ENCODE peak calls at places on chromosomes 16 and 17, in six cellular contexts. D is lower lobe of right lung; U is EL; N is RPMI7951; M is stimulated activated CD4-positive, alpha-beta T cell treated with anti-CD3 and anti-CD28 coated beads, Interleukin-2, amount 100 ng/mL, for 48 hours; G is progenitor cell of endocrine pancreas. Y is an unnamed sample.

GRCh38 chr16:68744744-68745280 is 7.7 kb downstream of the CDH1 start:
- DNase-seq in D (peak), U (no peak), N (no peak), M (no peak), G (peak), Y (no peak)

GRCh38 chr17:72125742-72126141 is 4.9 kb downstream of the SOX9 start:
- DNase-seq in D (no peak), U (peak), N (peak), M (no peak), G (no peak), Y (no peak)

GRCh38 chr16:67431077-67431804 is at the start of gene HSD11B2:
- DNase-seq in D (peak), U (peak), N (peak), M (no peak), G (peak), Y (peak)

GRCh38 chr17:48429638-48430586 is at the start of gene SKAP1:
- DNase-seq in D (no peak), U (no peak), N (no peak), M (no peak), G (no peak), Y (no peak)

GRCh38 chr16:2029350-2029749 is 2.6 kb downstream of the NHERF2 start:
- DNase-seq in D (no peak), U (no peak), N (no peak), M (no peak), G (no peak), Y (no peak)

GRCh38 chr17:75783069-75783783 is 1.4 kb upstream of the UNK start:
- DNase-seq in D (no peak), U (peak), N (peak), M (no peak), G (no peak), Y (peak)

GRCh38 chr16:57998484-57998883 is 2.0 kb downstream of the ZNF319 start:
- DNase-seq in D (peak), U (no peak), N (no peak), M (peak), G (no peak), Y (peak)

GRCh38 chr17:74569392-74570003 is 2.2 kb upstream of the CD300H start:
- DNase-seq in D (peak), U (peak), N (peak), M (peak), G (no peak), Y (peak)

GRCh38 chr16:84298376-84298899 is 3.8 kb downstream of the WFDC1 start:
- DNase-seq in D (no peak), U (no peak), N (no peak), M (no peak), G (no peak), Y (no peak)

GRCh38 chr17:29089601-29090044 is 46.7 kb downstream of the PIPOX start:
- DNase-seq in D (no peak), U (no peak), N (no peak), M (no peak), G (no peak), Y (no peak)

GRCh38 chr16:83577201-83577600 is 230.6 kb upstream of the HSBP1 start:
- DNase-seq in D (no peak), U (no peak), N (no peak), M (no peak), G (no peak), Y (no peak)

GRCh38 chr16:9012848-9013507 is 49.3 kb upstream of the USP7 start:
- DNase-seq in D (no peak), U (no peak), N (no peak), M (no peak), G (peak), Y (no peak)

GRCh38 chr16:8565498-8565897 is 24.8 kb downstream of the TMEM114 start:
- DNase-seq in D (no peak), U (no peak), N (no peak), M (no peak), G (no peak), Y (no peak)

GRCh38 chr17:65797101-65797500 is 235.7 kb upstream of the AXIN2 start:
- DNase-seq in D (no peak), U (no peak), N (no peak), M (no peak), G (no peak), Y (no peak)

GRCh38 chr17:43528988-43529814 is 16.9 kb downstream of the ETV4 start:
- DNase-seq in D (no peak), U (no peak), N (no peak), M (no peak), G (no peak), Y (no peak)

GRCh38 chr17:74351552-74352210 is 10.0 kb downstream of the BTBD17 start:
- DNase-seq in D (no peak), U (no peak), N (no peak), M (no peak), G (no peak), Y (no peak)

GRCh38 chr16:57966986-57967385 is 3.9 kb downstream of the CNGB1 start:
- DNase-seq in D (no peak), U (no peak), N (no peak), M (no peak), G (no peak), Y (no peak)

GRCh38 chr16:28597692-28598261 is 927 bp upstream of the SULT1A2 start:
- DNase-seq in D (peak), U (no peak), N (no peak), M (no peak), G (no peak), Y (no peak)

GRCh38 chr16:88284626-88285513 is 97.9 kb upstream of the ZNF469 start:
- DNase-seq in D (peak), U (no peak), N (no peak), M (no peak), G (no peak), Y (no peak)

GRCh38 chr17:2415081-2415480 is 14.2 kb upstream of the MNT start:
- DNase-seq in D (no peak), U (no peak), N (no peak), M (no peak), G (no peak), Y (no peak)

GRCh38 chr16:17921357-17921978 is 415.1 kb downstream of the NPIPA8 start:
- DNase-seq in D (peak), U (peak), N (peak), M (peak), G (no peak), Y (peak)

GRCh38 chr17:72476575-72476986 is 355.8 kb downstream of the SOX9 start:
- DNase-seq in D (no peak), U (no peak), N (no peak), M (no peak), G (no peak), Y (no peak)

GRCh38 chr17:39271546-39271945 is 45.8 kb upstream of the STAC2 start:
- DNase-seq in D (no peak), U (no peak), N (no peak), M (no peak), G (no peak), Y (no peak)

GRCh38 chr16:7330709-7331108 is 1.9 kb upstream of the RBFOX1 start:
- DNase-seq in D (no peak), U (no peak), N (no peak), M (no peak), G (no peak), Y (no peak)

GRCh38 chr17:44765965-44766364 is 7.2 kb downstream of the ADAM11 start:
- DNase-seq in D (no peak), U (no peak), N (no peak), M (no peak), G (no peak), Y (no peak)

GRCh38 chr16:29900102-29900887 is at the start of gene ASPHD1:
- DNase-seq in D (peak), U (peak), N (peak), M (no peak), G (peak), Y (peak)

Y was measured in H4.